ENCODE peak calls at places on chromosomes 16 and 17, in four cellular contexts. Y is stimulated activated CD4-positive, alpha-beta T cell treated with anti-CD3 and anti-CD28 coated beads, Interleukin-15, amount 100 ng/mL, for 1 hour; O is iris pigment epithelial cell; W is NCI-H1436 treated with DMSO at 0.1 percent for 48 hours. X is an unnamed sample.

GRCh38 chr17:61532818-61533217 is 58.2 kb downstream of the NACA2 start:
- DNase-seq in O (no peak), Y (no peak), W (peak), X (no peak)

GRCh38 chr17:18976201-18976600 is 24.2 kb downstream of the SLC5A10 start:
- DNase-seq in Y (no peak), W (no peak), O (no peak), X (no peak)

GRCh38 chr16:20676268-20676828 is 21.1 kb downstream of the ACSM1 start:
- DNase-seq in O (no peak), W (no peak), Y (no peak), X (no peak)

GRCh38 chr17:47694818-47695663 is 1.1 kb downstream of the TBKBP1 start:
- DNase-seq in Y (no peak), O (peak), W (no peak), X (peak)

GRCh38 chr17:32929588-32929987 is 1.6 kb downstream of the TMEM98 start:
- DNase-seq in Y (no peak), O (no peak), W (no peak), X (no peak)

GRCh38 chr17:38533706-38534497 is 71.8 kb downstream of the SRCIN1 start:
- DNase-seq in Y (no peak), O (no peak), W (no peak), X (no peak)

GRCh38 chr17:18187816-18188761 is 4.5 kb downstream of the ALKBH5 start:
- DNase-seq in W (no peak), O (peak), Y (no peak), X (no peak)

GRCh38 chr17:76538281-76538931 is 897 bp upstream of the CYGB start:
- DNase-seq in O (no peak), W (no peak), Y (no peak), X (no peak)

GRCh38 chr17:66347661-66348604 is 45.5 kb downstream of the PRKCA start:
- DNase-seq in O (peak), Y (no peak), W (peak), X (no peak)

X was measured in activated CD4-positive, alpha-beta T cell treated with anti-CD3 and anti-CD28 coated beads, Interleukin-2, amount 50 U/mL, for 4 hours.